ENCODE peak calls at places on chromosomes 12 and 14, in nine cellular contexts. W is type B pancreatic cell, X is lower lobe of right lung, V is NCI-H1105 treated with DMSO at 0.1 percent for 48 hours, N is ureter, R is lower leg skin, F is tibial nerve, O is kidney tubule cell, H is HepG2. J is an unnamed sample.

GRCh38 chr12:96131230-96131788 is 62.9 kb upstream of the ELK3 start:
- DNase-seq in R (no peak), H (no peak), O (no peak), N (no peak), X (no peak), V (no peak), F (no peak), W (no peak), J (no peak)

GRCh38 chr12:112288638-112289037 is 93.6 kb downstream of the HECTD4 start:
- DNase-seq in X (no peak), N (no peak), O (no peak), R (no peak), F (no peak), W (no peak), H (no peak), V (no peak), J (no peak)

GRCh38 chr12:65886996-65887395 is 62.7 kb downstream of the HMGA2 start:
- DNase-seq in F (no peak), H (no peak), O (no peak), R (no peak), X (no peak), V (no peak), N (no peak), W (no peak), J (no peak)

GRCh38 chr14:77459072-77459723 is 1.3 kb downstream of the AHSA1 start:
- DNase-seq in X (no peak), F (peak), O (peak), R (no peak), W (no peak), H (peak), N (peak), V (peak), J (peak)

GRCh38 chr14:76591270-76591669 is 170.0 kb upstream of the VASH1 start:
- DNase-seq in N (no peak), F (no peak), R (no peak), X (no peak), O (no peak), H (no peak), W (no peak), V (no peak), J (no peak)

GRCh38 chr12:107079172-107080011 is 14.0 kb downstream of the CRY1 start:
- DNase-seq in O (peak), H (peak), W (no peak), R (no peak), V (no peak), X (no peak), F (no peak), N (no peak), J (peak)

GRCh38 chr12:64951944-64952343 is 127.5 kb downstream of the TBC1D30 start:
- DNase-seq in V (no peak), O (no peak), H (no peak), F (no peak), W (no peak), X (no peak), R (no peak), N (no peak), J (no peak)

GRCh38 chr12:31267966-31268365 is 58.0 kb downstream of the SINHCAF start:
- DNase-seq in V (no peak), H (no peak), R (no peak), W (no peak), O (no peak), F (no peak), X (no peak), N (no peak), J (no peak)

GRCh38 chr12:49043856-49044258 is 16.7 kb downstream of the KMT2D start:
- DNase-seq in R (no peak), W (no peak), H (peak), N (no peak), O (peak), X (peak), F (no peak), V (peak), J (peak)

GRCh38 chr14:100905166-100905565 is 1.6 kb upstream of the RTL1 start:
- DNase-seq in F (no peak), W (no peak), N (no peak), R (no peak), O (no peak), X (no peak), V (no peak), H (no peak), J (no peak)

GRCh38 chr12:124542021-124542941 is 25.1 kb downstream of the NCOR2 start:
- DNase-seq in V (no peak), X (no peak), O (no peak), H (no peak), F (no peak), R (no peak), N (no peak), W (no peak), J (peak)

GRCh38 chr12:30507576-30507975 is 188.1 kb downstream of the IPO8 start:
- DNase-seq in X (no peak), H (peak), R (no peak), O (no peak), V (no peak), F (no peak), N (no peak), W (no peak), J (no peak)

GRCh38 chr12:23055004-23055403 is 430.0 kb downstream of the ETNK1 start:
- DNase-seq in X (no peak), O (peak), R (no peak), H (peak), W (no peak), F (no peak), N (no peak), V (peak), J (peak)

GRCh38 chr12:121468451-121468850 is 68.5 kb downstream of the RNF34 start:
- DNase-seq in F (peak), X (no peak), V (no peak), W (no peak), R (no peak), O (no peak), N (no peak), H (no peak), J (no peak)

GRCh38 chr14:42222924-42223471 is 616.3 kb downstream of the LRFN5 start:
- DNase-seq in X (no peak), F (peak), R (no peak), H (no peak), N (no peak), O (peak), V (peak), W (no peak), J (no peak)

GRCh38 chr14:58992935-58993334 is 195.5 kb upstream of the DAAM1 start:
- DNase-seq in H (no peak), O (no peak), R (no peak), F (no peak), W (no peak), V (no peak), N (no peak), X (no peak), J (no peak)

GRCh38 chr14:33611405-33612183 is 339.3 kb downstream of the EGLN3 start:
- DNase-seq in H (no peak), N (no peak), V (no peak), F (no peak), O (no peak), W (no peak), X (no peak), R (no peak), J (no peak)

GRCh38 chr14:99941211-99941610 is 124.0 kb upstream of the EVL start:
- DNase-seq in F (no peak), H (no peak), X (no peak), O (no peak), V (no peak), W (no peak), R (no peak), N (no peak), J (no peak)

GRCh38 chr14:23252420-23253333 is 14.9 kb downstream of the RNF212B start:
- DNase-seq in H (no peak), O (no peak), W (no peak), R (no peak), V (no peak), X (no peak), N (no peak), F (no peak), J (no peak)

GRCh38 chr12:5318874-5319273 is 113.0 kb upstream of the NTF3 start:
- DNase-seq in R (no peak), W (no peak), F (no peak), N (peak), V (no peak), X (no peak), H (no peak), O (peak), J (no peak)

GRCh38 chr12:89059721-89060120 is 292.6 kb downstream of the DUSP6 start:
- DNase-seq in N (no peak), H (no peak), W (no peak), F (no peak), X (no peak), R (no peak), O (peak), V (no peak), J (no peak)

GRCh38 chr14:55707365-55707804 is 127.4 kb downstream of the KTN1 start:
- DNase-seq in N (no peak), W (no peak), O (peak), V (peak), H (peak), F (peak), R (no peak), X (no peak), J (peak)

GRCh38 chr14:76389841-76390240 is 13.9 kb downstream of the ESRRB start:
- DNase-seq in X (no peak), W (no peak), R (no peak), H (no peak), F (no peak), O (no peak), V (no peak), N (no peak), J (no peak)

GRCh38 chr12:53062011-53062961 is 12.4 kb downstream of the TNS2 start:
- DNase-seq in F (no peak), X (no peak), V (no peak), O (no peak), R (peak), N (no peak), W (no peak), H (no peak), J (no peak)